ENCODE peak calls at places on chromosome 14, in nine cellular contexts. One of them, this sample, is unnamed.

GRCh38 chr14:50602035-50602434 is 42.1 kb downstream of the ATL1 start:
- DNase-seq in stimulated activated CD8-positive, alpha-beta memory T cell treated with anti-CD3 and anti-CD28 coated beads, Interleukin-15, amount 100 ng/mL, for 24 hours: no peak
- DNase-seq in NCI-H446: no peak
- DNase-seq in NCI-H510A treated with DMSO at 0.1 percent for 48 hours: no peak
- DNase-seq in central memory CD4-positive, alpha-beta T cell: no peak
- DNase-seq in hypothalamus: no peak
- DNase-seq in spleen: no peak
- DNase-seq in GF-D8: no peak
- DNase-seq in CD8-positive, alpha-beta memory T cell: no peak
- DNase-seq in this sample: no peak

GRCh38 chr14:60981626-60982455 is 796 bp downstream of the SLC38A6 start:
- DNase-seq in stimulated activated CD8-positive, alpha-beta memory T cell treated with anti-CD3 and anti-CD28 coated beads, Interleukin-15, amount 100 ng/mL, for 24 hours: no peak
- DNase-seq in NCI-H446: no peak
- DNase-seq in NCI-H510A treated with DMSO at 0.1 percent for 48 hours: peak
- DNase-seq in central memory CD4-positive, alpha-beta T cell: no peak
- DNase-seq in hypothalamus: no peak
- DNase-seq in spleen: no peak
- DNase-seq in GF-D8: peak
- DNase-seq in CD8-positive, alpha-beta memory T cell: no peak
- DNase-seq in this sample: peak

GRCh38 chr14:93137864-93138263 is 22.1 kb upstream of the ITPK1 start:
- DNase-seq in stimulated activated CD8-positive, alpha-beta memory T cell treated with anti-CD3 and anti-CD28 coated beads, Interleukin-15, amount 100 ng/mL, for 24 hours: no peak
- DNase-seq in NCI-H446: no peak
- DNase-seq in NCI-H510A treated with DMSO at 0.1 percent for 48 hours: peak
- DNase-seq in central memory CD4-positive, alpha-beta T cell: no peak
- DNase-seq in hypothalamus: no peak
- DNase-seq in spleen: no peak
- DNase-seq in GF-D8: no peak
- DNase-seq in CD8-positive, alpha-beta memory T cell: no peak
- DNase-seq in this sample: no peak

GRCh38 chr14:36284971-36285595 is 35.4 kb downstream of the MBIP start:
- DNase-seq in stimulated activated CD8-positive, alpha-beta memory T cell treated with anti-CD3 and anti-CD28 coated beads, Interleukin-15, amount 100 ng/mL, for 24 hours: no peak
- DNase-seq in NCI-H446: no peak
- DNase-seq in NCI-H510A treated with DMSO at 0.1 percent for 48 hours: no peak
- DNase-seq in central memory CD4-positive, alpha-beta T cell: no peak
- DNase-seq in hypothalamus: no peak
- DNase-seq in spleen: no peak
- DNase-seq in GF-D8: no peak
- DNase-seq in CD8-positive, alpha-beta memory T cell: no peak
- DNase-seq in this sample: no peak

GRCh38 chr14:41609704-41610183 is 3.1 kb downstream of the LRFN5 start:
- DNase-seq in stimulated activated CD8-positive, alpha-beta memory T cell treated with anti-CD3 and anti-CD28 coated beads, Interleukin-15, amount 100 ng/mL, for 24 hours: no peak
- DNase-seq in NCI-H446: peak
- DNase-seq in NCI-H510A treated with DMSO at 0.1 percent for 48 hours: peak
- DNase-seq in central memory CD4-positive, alpha-beta T cell: no peak
- DNase-seq in hypothalamus: peak
- DNase-seq in spleen: peak
- DNase-seq in GF-D8: no peak
- DNase-seq in CD8-positive, alpha-beta memory T cell: no peak
- DNase-seq in this sample: peak

GRCh38 chr14:27090716-27091115 is 492.9 kb upstream of the NOVA1 start:
- DNase-seq in stimulated activated CD8-positive, alpha-beta memory T cell treated with anti-CD3 and anti-CD28 coated beads, Interleukin-15, amount 100 ng/mL, for 24 hours: no peak
- DNase-seq in NCI-H446: no peak
- DNase-seq in NCI-H510A treated with DMSO at 0.1 percent for 48 hours: no peak
- DNase-seq in central memory CD4-positive, alpha-beta T cell: no peak
- DNase-seq in hypothalamus: no peak
- DNase-seq in spleen: no peak
- DNase-seq in GF-D8: no peak
- DNase-seq in CD8-positive, alpha-beta memory T cell: no peak
- DNase-seq in this sample: no peak

GRCh38 chr14:73780391-73780790 is 66.2 kb upstream of the PNMA1 start:
- DNase-seq in stimulated activated CD8-positive, alpha-beta memory T cell treated with anti-CD3 and anti-CD28 coated beads, Interleukin-15, amount 100 ng/mL, for 24 hours: no peak
- DNase-seq in NCI-H446: no peak
- DNase-seq in NCI-H510A treated with DMSO at 0.1 percent for 48 hours: no peak
- DNase-seq in central memory CD4-positive, alpha-beta T cell: no peak
- DNase-seq in hypothalamus: no peak
- DNase-seq in spleen: peak
- DNase-seq in GF-D8: no peak
- DNase-seq in CD8-positive, alpha-beta memory T cell: no peak
- DNase-seq in this sample: no peak

GRCh38 chr14:102363182-102363952 is 626 bp downstream of the TECPR2 start:
- DNase-seq in stimulated activated CD8-positive, alpha-beta memory T cell treated with anti-CD3 and anti-CD28 coated beads, Interleukin-15, amount 100 ng/mL, for 24 hours: peak
- DNase-seq in NCI-H446: no peak
- DNase-seq in NCI-H510A treated with DMSO at 0.1 percent for 48 hours: no peak
- DNase-seq in central memory CD4-positive, alpha-beta T cell: no peak
- DNase-seq in hypothalamus: no peak
- DNase-seq in spleen: no peak
- DNase-seq in GF-D8: no peak
- DNase-seq in CD8-positive, alpha-beta memory T cell: no peak
- DNase-seq in this sample: no peak

GRCh38 chr14:68695871-68696665 is 96.8 kb downstream of the ZFP36L1 start:
- DNase-seq in stimulated activated CD8-positive, alpha-beta memory T cell treated with anti-CD3 and anti-CD28 coated beads, Interleukin-15, amount 100 ng/mL, for 24 hours: no peak
- DNase-seq in NCI-H446: no peak
- DNase-seq in NCI-H510A treated with DMSO at 0.1 percent for 48 hours: no peak
- DNase-seq in central memory CD4-positive, alpha-beta T cell: no peak
- DNase-seq in hypothalamus: no peak
- DNase-seq in spleen: no peak
- DNase-seq in GF-D8: no peak
- DNase-seq in CD8-positive, alpha-beta memory T cell: no peak
- DNase-seq in this sample: no peak

GRCh38 chr14:95265106-95266094 is 54.3 kb downstream of the CLMN start:
- DNase-seq in stimulated activated CD8-positive, alpha-beta memory T cell treated with anti-CD3 and anti-CD28 coated beads, Interleukin-15, amount 100 ng/mL, for 24 hours: no peak
- DNase-seq in NCI-H446: no peak
- DNase-seq in NCI-H510A treated with DMSO at 0.1 percent for 48 hours: peak
- DNase-seq in central memory CD4-positive, alpha-beta T cell: no peak
- DNase-seq in hypothalamus: no peak
- DNase-seq in spleen: no peak
- DNase-seq in GF-D8: no peak
- DNase-seq in CD8-positive, alpha-beta memory T cell: no peak
- DNase-seq in this sample: peak

GRCh38 chr14:36700656-36701055 is 39.0 kb downstream of the PAX9 start:
- DNase-seq in stimulated activated CD8-positive, alpha-beta memory T cell treated with anti-CD3 and anti-CD28 coated beads, Interleukin-15, amount 100 ng/mL, for 24 hours: no peak
- DNase-seq in NCI-H446: no peak
- DNase-seq in NCI-H510A treated with DMSO at 0.1 percent for 48 hours: no peak
- DNase-seq in central memory CD4-positive, alpha-beta T cell: no peak
- DNase-seq in hypothalamus: no peak
- DNase-seq in spleen: no peak
- DNase-seq in GF-D8: no peak
- DNase-seq in CD8-positive, alpha-beta memory T cell: no peak
- DNase-seq in this sample: no peak

GRCh38 chr14:99732436-99733220 is 48.5 kb downstream of the CYP46A1 start:
- DNase-seq in stimulated activated CD8-positive, alpha-beta memory T cell treated with anti-CD3 and anti-CD28 coated beads, Interleukin-15, amount 100 ng/mL, for 24 hours: no peak
- DNase-seq in NCI-H446: no peak
- DNase-seq in NCI-H510A treated with DMSO at 0.1 percent for 48 hours: no peak
- DNase-seq in central memory CD4-positive, alpha-beta T cell: no peak
- DNase-seq in hypothalamus: no peak
- DNase-seq in spleen: peak
- DNase-seq in GF-D8: no peak
- DNase-seq in CD8-positive, alpha-beta memory T cell: peak
- DNase-seq in this sample: no peak

GRCh38 chr14:76034566-76034965 is 49.0 kb downstream of the IFT43 start:
- DNase-seq in stimulated activated CD8-positive, alpha-beta memory T cell treated with anti-CD3 and anti-CD28 coated beads, Interleukin-15, amount 100 ng/mL, for 24 hours: no peak
- DNase-seq in NCI-H446: no peak
- DNase-seq in NCI-H510A treated with DMSO at 0.1 percent for 48 hours: no peak
- DNase-seq in central memory CD4-positive, alpha-beta T cell: no peak
- DNase-seq in hypothalamus: no peak
- DNase-seq in spleen: no peak
- DNase-seq in GF-D8: no peak
- DNase-seq in CD8-positive, alpha-beta memory T cell: no peak
- DNase-seq in this sample: no peak

GRCh38 chr14:61368061-61368710 is 46.8 kb downstream of the PRKCH start:
- DNase-seq in stimulated activated CD8-positive, alpha-beta memory T cell treated with anti-CD3 and anti-CD28 coated beads, Interleukin-15, amount 100 ng/mL, for 24 hours: no peak
- DNase-seq in NCI-H446: no peak
- DNase-seq in NCI-H510A treated with DMSO at 0.1 percent for 48 hours: no peak
- DNase-seq in central memory CD4-positive, alpha-beta T cell: no peak
- DNase-seq in hypothalamus: no peak
- DNase-seq in spleen: no peak
- DNase-seq in GF-D8: no peak
- DNase-seq in CD8-positive, alpha-beta memory T cell: no peak
- DNase-seq in this sample: no peak

GRCh38 chr14:92401561-92401960 is 78.6 kb downstream of the SLC24A4 start:
- DNase-seq in stimulated activated CD8-positive, alpha-beta memory T cell treated with anti-CD3 and anti-CD28 coated beads, Interleukin-15, amount 100 ng/mL, for 24 hours: no peak
- DNase-seq in NCI-H446: no peak
- DNase-seq in NCI-H510A treated with DMSO at 0.1 percent for 48 hours: no peak
- DNase-seq in central memory CD4-positive, alpha-beta T cell: no peak
- DNase-seq in hypothalamus: no peak
- DNase-seq in spleen: no peak
- DNase-seq in GF-D8: no peak
- DNase-seq in CD8-positive, alpha-beta memory T cell: no peak
- DNase-seq in this sample: no peak